ENCODE peak calls at places on chromosome 1, in four cellular contexts. One of them, this sample, is unnamed.

GRCh38 chr1:244092293-244093264 is 41.5 kb downstream of the ZBTB18 start:
- DNase-seq in iris pigment epithelial cell: peak; percentile 60
- DNase-seq in left ventricle myocardium superior: no peak
- DNase-seq in Right ventricle myocardium inferior: no peak
- DNase-seq in this sample: no peak

GRCh38 chr1:54362881-54363340 is 43.3 kb downstream of the SSBP3 start:
- DNase-seq in Right ventricle myocardium inferior: peak; percentile 11
- DNase-seq in iris pigment epithelial cell: peak; percentile 53
- DNase-seq in left ventricle myocardium superior: no peak
- DNase-seq in this sample: no peak

GRCh38 chr1:17573518-17574041 is 34.1 kb downstream of the ARHGEF10L start:
- DNase-seq in Right ventricle myocardium inferior: peak; percentile 64
- DNase-seq in iris pigment epithelial cell: no peak
- DNase-seq in left ventricle myocardium superior: no peak
- DNase-seq in this sample: no peak

GRCh38 chr1:90721210-90722194 is 4.4 kb upstream of the BARHL2 start:
- DNase-seq in Right ventricle myocardium inferior: no peak
- DNase-seq in iris pigment epithelial cell: peak; percentile 53
- DNase-seq in left ventricle myocardium superior: no peak
- DNase-seq in this sample: no peak

GRCh38 chr1:103107696-103108524 is at the start of gene COL11A1:
- DNase-seq in iris pigment epithelial cell: no peak
- DNase-seq in left ventricle myocardium superior: no peak
- DNase-seq in Right ventricle myocardium inferior: peak; percentile 16
- DNase-seq in this sample: no peak

GRCh38 chr1:26288311-26288941 is 8.5 kb downstream of the SH3BGRL3 start:
- DNase-seq in iris pigment epithelial cell: peak; percentile 12
- DNase-seq in Right ventricle myocardium inferior: no peak
- DNase-seq in left ventricle myocardium superior: no peak
- DNase-seq in this sample: peak; percentile 53

GRCh38 chr1:182015360-182015759 is 46.2 kb downstream of the ZNF648 start:
- DNase-seq in iris pigment epithelial cell: no peak
- DNase-seq in Right ventricle myocardium inferior: no peak
- DNase-seq in left ventricle myocardium superior: no peak
- DNase-seq in this sample: no peak

GRCh38 chr1:121483961-121484424 is 299.2 kb downstream of the SRGAP2C start:
- DNase-seq in iris pigment epithelial cell: peak; percentile 87
- DNase-seq in Right ventricle myocardium inferior: no peak
- DNase-seq in left ventricle myocardium superior: no peak
- DNase-seq in this sample: no peak

GRCh38 chr1:115062542-115063004 is 26.7 kb downstream of the TSPAN2 start:
- DNase-seq in iris pigment epithelial cell: peak; percentile 63
- DNase-seq in Right ventricle myocardium inferior: peak; percentile 73
- DNase-seq in left ventricle myocardium superior: peak; percentile 61
- DNase-seq in this sample: peak; percentile 60

GRCh38 chr1:75438355-75438754 is 172.6 kb downstream of the SLC44A5 start:
- DNase-seq in Right ventricle myocardium inferior: no peak
- DNase-seq in left ventricle myocardium superior: no peak
- DNase-seq in iris pigment epithelial cell: no peak
- DNase-seq in this sample: no peak

GRCh38 chr1:27575861-27576331 is 28.0 kb downstream of the AHDC1 start:
- DNase-seq in Right ventricle myocardium inferior: peak; percentile 88
- DNase-seq in left ventricle myocardium superior: peak; percentile 92
- DNase-seq in iris pigment epithelial cell: peak; percentile 40
- DNase-seq in this sample: peak; percentile 86

GRCh38 chr1:198932351-198932991 is 293.6 kb downstream of the PTPRC start:
- DNase-seq in left ventricle myocardium superior: no peak
- DNase-seq in Right ventricle myocardium inferior: peak; percentile 57
- DNase-seq in iris pigment epithelial cell: peak; percentile 67
- DNase-seq in this sample: no peak

GRCh38 chr1:93616996-93617669 is 64.5 kb downstream of the BCAR3 start:
- DNase-seq in Right ventricle myocardium inferior: no peak
- DNase-seq in left ventricle myocardium superior: peak; percentile 61
- DNase-seq in iris pigment epithelial cell: no peak
- DNase-seq in this sample: no peak

This sample was measured in psoas muscle.